ENCODE peak calls at places on chromosomes 11 and 22, in seven cellular contexts. A, U, X, W, N, B and Y are unnamed samples.

GRCh38 chr11:63564056-63564784 is 1.0 kb upstream of the PLAAT2 start:
- DNase-seq in A (no peak), U (no peak), X (no peak), W (no peak), N (no peak), B (no peak), Y (no peak)

GRCh38 chr22:23683545-23683944 is 7.3 kb upstream of the RGL4 start:
- DNase-seq in A (no peak), U (no peak), X (no peak), W (no peak), N (no peak), B (no peak), Y (no peak)

GRCh38 chr11:12319734-12320387 is 57.5 kb upstream of the PARVA start:
- DNase-seq in A (no peak), U (no peak), X (no peak), W (no peak), N (no peak), B (no peak), Y (no peak)

GRCh38 chr22:39991164-39991860 is 3.4 kb upstream of the FAM83F start:
- DNase-seq in A (no peak), U (no peak), X (no peak), W (no peak), N (no peak), B (peak; percentile 14), Y (no peak)

GRCh38 chr11:123544631-123545375 is 109.6 kb downstream of the SCN3B start:
- DNase-seq in A (no peak), U (no peak), X (no peak), W (no peak), N (no peak), B (no peak), Y (no peak)

GRCh38 chr22:44819966-44820631 is 67.7 kb downstream of the ARHGAP8 start:
- DNase-seq in A (no peak), U (no peak), X (no peak), W (no peak), N (no peak), B (no peak), Y (no peak)

GRCh38 chr22:41447435-41448188 is 1.0 kb upstream of the TOB2 start:
- DNase-seq in A (peak; percentile 69), U (peak; percentile 73), X (peak; percentile 63), W (peak; percentile 58), N (no peak), B (peak; percentile 60), Y (peak; percentile 93)

GRCh38 chr11:74226907-74227306 is 55.8 kb downstream of the PPME1 start:
- DNase-seq in A (no peak), U (no peak), X (no peak), W (no peak), N (no peak), B (no peak), Y (no peak)

GRCh38 chr11:129574431-129574830 is 198.8 kb downstream of the BARX2 start:
- DNase-seq in A (no peak), U (no peak), X (no peak), W (no peak), N (no peak), B (no peak), Y (no peak)

GRCh38 chr11:24754406-24754805 is 257.6 kb downstream of the LUZP2 start:
- DNase-seq in A (no peak), U (no peak), X (no peak), W (no peak), N (no peak), B (no peak), Y (no peak)

GRCh38 chr11:16806791-16807190 is 68.3 kb downstream of the C11orf58 start:
- DNase-seq in A (no peak), U (no peak), X (peak; percentile 89), W (no peak), N (peak; percentile 29), B (no peak), Y (no peak)

GRCh38 chr22:29325785-29326315 is 10.4 kb upstream of the RASL10A start:
- DNase-seq in A (no peak), U (no peak), X (no peak), W (no peak), N (no peak), B (no peak), Y (no peak)

GRCh38 chr11:18696638-18697225 is 1.8 kb upstream of the TMEM86A start:
- DNase-seq in A (no peak), U (no peak), X (no peak), W (no peak), N (no peak), B (no peak), Y (no peak)

GRCh38 chr11:77140231-77140959 is 12.3 kb downstream of the MYO7A start:
- DNase-seq in A (no peak), U (peak; percentile 92), X (peak; percentile 38), W (no peak), N (no peak), B (no peak), Y (no peak)

GRCh38 chr11:6925636-6926207 is 504 bp upstream of the ZNF215 start:
- DNase-seq in A (no peak), U (no peak), X (no peak), W (no peak), N (no peak), B (no peak), Y (no peak)

GRCh38 chr11:86153439-86153838 is 84.6 kb upstream of the PICALM start:
- DNase-seq in A (no peak), U (no peak), X (no peak), W (no peak), N (no peak), B (no peak), Y (no peak)

GRCh38 chr11:114080219-114080618 is 20.7 kb downstream of the ZBTB16 start:
- DNase-seq in A (no peak), U (peak; percentile 42), X (peak; percentile 84), W (no peak), N (no peak), B (no peak), Y (peak; percentile 69)

GRCh38 chr11:34744511-34744910 is 123.6 kb downstream of the EHF start:
- DNase-seq in A (no peak), U (no peak), X (no peak), W (no peak), N (no peak), B (no peak), Y (no peak)

GRCh38 chr22:26718905-26719304 is 61.5 kb downstream of the MIAT start:
- DNase-seq in A (no peak), U (no peak), X (peak; percentile 80), W (no peak), N (peak; percentile 67), B (peak; percentile 73), Y (no peak)

GRCh38 chr11:14578551-14578956 is 58.4 kb upstream of the PSMA1 start:
- DNase-seq in A (peak; percentile 92), U (no peak), X (peak; percentile 64), W (peak; percentile 16), N (no peak), B (peak; percentile 27), Y (no peak)

GRCh38 chr11:12502041-12502440 is 124.7 kb downstream of the PARVA start:
- DNase-seq in A (no peak), U (no peak), X (no peak), W (no peak), N (no peak), B (no peak), Y (no peak)

GRCh38 chr11:107467754-107468153 is 10.1 kb upstream of the CWF19L2 start:
- DNase-seq in A (no peak), U (no peak), X (no peak), W (no peak), N (no peak), B (no peak), Y (no peak)

GRCh38 chr11:107477820-107478219 is 20.2 kb upstream of the CWF19L2 start:
- DNase-seq in A (no peak), U (no peak), X (no peak), W (no peak), N (no peak), B (no peak), Y (no peak)

GRCh38 chr11:107473797-107474196 is 16.2 kb upstream of the CWF19L2 start:
- DNase-seq in A (no peak), U (no peak), X (no peak), W (no peak), N (peak; percentile 11), B (no peak), Y (no peak)

GRCh38 chr11:107468596-107468995 is 11.0 kb upstream of the CWF19L2 start:
- DNase-seq in A (no peak), U (no peak), X (peak; percentile 49), W (peak; percentile 14), N (peak; percentile 7), B (peak; percentile 3), Y (no peak)

DNA sequence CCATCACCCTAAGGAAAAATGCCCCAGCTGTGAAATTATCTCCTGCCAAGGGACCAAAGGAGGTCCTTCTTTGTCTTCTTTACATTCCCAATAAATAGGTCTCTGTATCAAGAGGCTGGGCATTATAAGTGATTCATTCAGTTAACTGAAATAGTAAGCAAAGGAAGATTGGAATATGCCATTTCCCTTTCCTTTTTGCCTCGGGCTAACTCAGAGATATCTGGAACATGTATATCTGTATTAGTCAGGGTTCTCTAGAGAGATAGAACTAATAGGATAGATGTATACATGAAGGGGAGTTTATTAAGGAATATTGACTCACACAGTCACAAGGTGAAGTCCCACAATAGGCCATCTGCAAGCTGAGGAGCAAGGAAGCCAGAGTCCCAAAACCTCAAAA is 15.3 kb upstream of the CWF19L2 start:
- DNase-seq in A (no peak), U (no peak), X (no peak), W (no peak), N (no peak), B (no peak), Y (no peak)
- H3K4me3 ChIP-seq in A (no peak overlapping the region), U (no peak overlapping the region), X (no peak overlapping the region), W (no peak overlapping the region), N (no peak overlapping the region), B (no peak overlapping the region), Y (no peak overlapping the region)

GRCh38 chr11:118659314-118659939 is 20.0 kb downstream of the TREH start:
- DNase-seq in A (peak; percentile 86), U (peak; percentile 89), X (peak; percentile 77), W (peak; percentile 97), N (peak; percentile 42), B (peak; percentile 75), Y (peak; percentile 98)
- H3K27ac ChIP-seq in A (no peak overlapping the region), U (no peak overlapping the region), X (no peak overlapping the region), W (peak overlapping the region; percentile 84), N (peak overlapping the region; percentile 47), B (no peak overlapping the region), Y (peak overlapping the region; percentile 42)

GRCh38 chr22:47201186-47201995 is 438.9 kb downstream of the TBC1D22A start:
- DNase-seq in A (no peak), U (no peak), X (no peak), W (no peak), N (no peak), B (no peak), Y (no peak)
- H3K9me3 ChIP-seq in A (no peaks in the 10 kb centered on the region), U (no peaks in the 10 kb centered on the region), X (no peaks in the 10 kb centered on the region), W (no peaks in the 10 kb centered on the region), N (no peaks in the 10 kb centered on the region), B (no peaks in the 10 kb centered on the region), Y (no peaks in the 10 kb centered on the region)

DNA sequence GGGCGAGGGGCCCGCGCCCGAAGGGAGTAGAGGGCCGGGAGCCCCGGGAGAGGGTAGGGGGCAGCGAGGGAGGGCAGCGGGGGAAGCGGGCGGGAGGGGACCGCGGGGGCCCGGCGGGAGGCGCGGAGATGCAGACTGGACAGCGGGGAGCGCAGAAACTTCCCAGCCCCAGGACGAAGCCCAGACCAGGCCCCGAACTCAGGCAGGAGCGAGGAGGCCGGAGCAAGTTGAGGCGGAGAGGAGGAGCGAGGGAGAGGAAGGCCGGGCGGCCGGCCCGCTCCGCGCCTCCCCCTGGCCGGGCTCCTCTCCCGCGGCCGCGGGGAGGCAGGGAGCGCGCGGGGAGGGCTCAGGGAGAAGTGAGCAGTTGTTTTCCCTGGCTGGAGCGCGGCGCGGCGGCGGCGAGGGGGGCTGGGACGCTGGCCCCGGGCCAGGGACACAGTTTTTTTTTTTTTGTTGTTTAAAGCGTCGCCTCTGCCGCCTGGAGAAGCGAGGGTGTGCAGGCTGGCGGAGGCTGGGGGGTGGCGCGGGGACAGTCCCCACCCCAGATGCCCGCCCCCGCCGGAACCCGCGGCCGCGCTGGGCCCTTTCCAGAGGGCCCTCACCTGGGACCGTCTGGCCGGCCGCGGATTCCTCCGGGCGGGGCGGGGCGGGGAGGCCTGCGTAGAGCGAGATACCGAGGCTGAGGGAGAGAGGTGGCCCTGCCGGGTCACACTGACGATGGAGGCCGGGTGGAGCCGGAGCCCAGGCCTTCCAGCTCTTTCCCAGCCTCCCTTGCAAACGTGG is at the start of gene LTBP3:
- DNase-seq in A (peak; percentile 45), U (peak; percentile 85), X (peak; percentile 78), W (peak; percentile 70), N (no peak), B (peak; percentile 64), Y (peak; percentile 94)
- H3K4me3 ChIP-seq in A (peak within 1 kb of the TSS; percentile 53), U (no peak within 1 kb of the TSS), X (peak within 1 kb of the TSS; percentile 67), W (peak within 1 kb of the TSS; percentile 61), N (peak within 1 kb of the TSS; percentile 71), B (peak within 1 kb of the TSS; percentile 62), Y (peak within 1 kb of the TSS; percentile 56)